ENCODE peak calls at places on chromosomes 6 and 20, in nine cellular contexts. L is dorsolateral prefrontal cortex; O is naive thymus-derived CD8-positive, alpha-beta T cell; G is stimulated activated naive B cell treated with anti-CD40 and anti-IgM and Interleukin-4, amounts not matched to agents 10 μg/mL and 1 μg/mL and 100 μg/mL, for 72 hours; A is T-helper 2 cell; M is cardiac fibroblast; E is AG04450; Q is stimulated activated naive CD4-positive, alpha-beta T cell; U is endothelial cell. V is an unnamed sample.

GRCh38 chr20:59600472-59600871 is 3.9 kb upstream of the PHACTR3 start:
- DNase-seq in G (no peak), E (no peak), A (no peak), L (no peak), U (no peak), M (no peak), O (no peak), Q (no peak), V (no peak)

GRCh38 chr20:63100401-63100925 is 93.7 kb upstream of the BHLHE23 start:
- DNase-seq in U (no peak), E (no peak), Q (no peak), O (no peak), G (no peak), A (no peak), L (peak; percentile 35), M (no peak), V (peak; percentile 37)

GRCh38 chr6:139568956-139569538 is 194.6 kb upstream of the CITED2 start:
- DNase-seq in U (no peak), O (no peak), G (no peak), Q (no peak), L (no peak), M (peak; percentile 90), E (peak; percentile 47), A (peak; percentile 24), V (no peak)

GRCh38 chr6:158628542-158628941 is 16.0 kb downstream of the DYNLT1 start:
- DNase-seq in A (no peak), M (no peak), U (no peak), G (no peak), L (no peak), E (no peak), Q (no peak), O (no peak), V (peak; percentile 51)

GRCh38 chr6:147141690-147142308 is 62.4 kb upstream of the STXBP5 start:
- DNase-seq in M (peak; percentile 53), G (no peak), Q (no peak), U (no peak), A (no peak), L (no peak), O (no peak), E (no peak), V (no peak)

GRCh38 chr6:110547266-110547964 is 71.0 kb upstream of the SLC22A16 start:
- DNase-seq in Q (no peak), L (no peak), O (no peak), U (no peak), A (no peak), G (no peak), E (no peak), M (peak; percentile 65), V (no peak)

GRCh38 chr6:39361657-39362486 is 39.4 kb upstream of the KCNK16 start:
- DNase-seq in U (peak; percentile 76), G (peak; percentile 44), E (peak; percentile 16), O (peak; percentile 33), M (peak; percentile 71), A (peak; percentile 53), Q (peak; percentile 5), L (peak; percentile 80), V (peak; percentile 78)

GRCh38 chr20:10647471-10647870 is 26.3 kb downstream of the JAG1 start:
- DNase-seq in G (no peak), Q (no peak), L (no peak), A (peak; percentile 25), M (no peak), U (no peak), O (no peak), E (no peak), V (no peak)

GRCh38 chr6:89275900-89276299 is 39.2 kb downstream of the GABRR2 start:
- DNase-seq in L (no peak), Q (no peak), U (no peak), G (no peak), M (no peak), E (no peak), O (no peak), A (no peak), V (no peak)